ENCODE peak calls at places on chromosomes 11 and 22, in six cellular contexts. One of them, this sample, is unnamed.

GRCh38 chr11:72599325-72600117 is 74.7 kb downstream of the PDE2A start:
- DNase-seq in GM23338: peak; percentile 30
- DNase-seq in prostate gland: no peak
- DNase-seq in IMR-90: no peak
- DNase-seq in cardiac muscle cell: no peak
- DNase-seq in heart left ventricle: no peak
- DNase-seq in this sample: no peak

GRCh38 chr22:23054531-23055257 is 15.6 kb upstream of the GNAZ start:
- DNase-seq in GM23338: no peak
- DNase-seq in prostate gland: no peak
- DNase-seq in IMR-90: no peak
- DNase-seq in cardiac muscle cell: no peak
- DNase-seq in heart left ventricle: no peak
- DNase-seq in this sample: no peak

GRCh38 chr11:107592813-107593212 is 1.9 kb downstream of the ELMOD1 start:
- DNase-seq in GM23338: peak; percentile 52
- DNase-seq in prostate gland: no peak
- DNase-seq in IMR-90: no peak
- DNase-seq in cardiac muscle cell: peak; percentile 4
- DNase-seq in heart left ventricle: no peak
- DNase-seq in this sample: no peak

GRCh38 chr11:35145249-35145648 is 6.3 kb downstream of the CD44 start:
- DNase-seq in GM23338: no peak
- DNase-seq in prostate gland: no peak
- DNase-seq in IMR-90: peak; percentile 60
- DNase-seq in cardiac muscle cell: no peak
- DNase-seq in heart left ventricle: no peak
- DNase-seq in this sample: no peak

GRCh38 chr11:93740031-93740801 is 1.1 kb downstream of the TAF1D start:
- DNase-seq in GM23338: peak; percentile 70
- DNase-seq in prostate gland: no peak
- DNase-seq in IMR-90: peak; percentile 56
- DNase-seq in cardiac muscle cell: peak; percentile 46
- DNase-seq in heart left ventricle: no peak
- DNase-seq in this sample: no peak

GRCh38 chr11:61489833-61490585 is 18.5 kb upstream of the LRRC10B start:
- DNase-seq in GM23338: peak; percentile 66
- DNase-seq in prostate gland: no peak
- DNase-seq in IMR-90: peak; percentile 10
- DNase-seq in cardiac muscle cell: peak; percentile 77
- DNase-seq in heart left ventricle: no peak
- DNase-seq in this sample: no peak

GRCh38 chr11:111365722-111366559 is 13.1 kb downstream of the POU2AF1 start:
- DNase-seq in GM23338: no peak
- DNase-seq in prostate gland: no peak
- DNase-seq in IMR-90: no peak
- DNase-seq in cardiac muscle cell: no peak
- DNase-seq in heart left ventricle: no peak
- DNase-seq in this sample: no peak

GRCh38 chr11:74746868-74747267 is 1.8 kb upstream of the RNF169 start:
- DNase-seq in GM23338: no peak
- DNase-seq in prostate gland: no peak
- DNase-seq in IMR-90: no peak
- DNase-seq in cardiac muscle cell: no peak
- DNase-seq in heart left ventricle: no peak
- DNase-seq in this sample: no peak

GRCh38 chr11:76279651-76280050 is 73.3 kb upstream of the WNT11 start:
- DNase-seq in GM23338: peak; percentile 37
- DNase-seq in prostate gland: no peak
- DNase-seq in IMR-90: no peak
- DNase-seq in cardiac muscle cell: no peak
- DNase-seq in heart left ventricle: no peak
- DNase-seq in this sample: no peak

GRCh38 chr22:49972163-49973017 is 11.8 kb downstream of the PIM3 start:
- DNase-seq in GM23338: no peak
- DNase-seq in prostate gland: peak; percentile 13
- DNase-seq in IMR-90: no peak
- DNase-seq in cardiac muscle cell: no peak
- DNase-seq in heart left ventricle: peak; percentile 65
- DNase-seq in this sample: peak; percentile 32

GRCh38 chr11:31817054-31817620 is 6.0 kb upstream of the PAX6 start:
- DNase-seq in GM23338: peak; percentile 60
- DNase-seq in prostate gland: no peak
- DNase-seq in IMR-90: no peak
- DNase-seq in cardiac muscle cell: no peak
- DNase-seq in heart left ventricle: no peak
- DNase-seq in this sample: no peak

GRCh38 chr22:29607426-29607825 is 4.0 kb downstream of the NF2 start:
- DNase-seq in GM23338: no peak
- DNase-seq in prostate gland: no peak
- DNase-seq in IMR-90: no peak
- DNase-seq in cardiac muscle cell: peak; percentile 36
- DNase-seq in heart left ventricle: no peak
- DNase-seq in this sample: no peak

GRCh38 chr22:29603358-29604191 is at the start of gene NF2:
- DNase-seq in GM23338: peak; percentile 99
- DNase-seq in prostate gland: peak; percentile 99
- DNase-seq in IMR-90: peak; percentile 99
- DNase-seq in cardiac muscle cell: peak; percentile 100
- DNase-seq in heart left ventricle: peak; percentile 99
- DNase-seq in this sample: peak; percentile 97

GRCh38 chr22:29609139-29609538 is 5.7 kb downstream of the NF2 start:
- DNase-seq in GM23338: peak; percentile 52
- DNase-seq in prostate gland: no peak
- DNase-seq in IMR-90: no peak
- DNase-seq in cardiac muscle cell: no peak
- DNase-seq in heart left ventricle: no peak
- DNase-seq in this sample: no peak

GRCh38 chr22:29606320-29606719 is 2.9 kb downstream of the NF2 start:
- DNase-seq in GM23338: peak; percentile 42
- DNase-seq in prostate gland: no peak
- DNase-seq in IMR-90: no peak
- DNase-seq in cardiac muscle cell: no peak
- DNase-seq in heart left ventricle: no peak
- DNase-seq in this sample: no peak

DNA sequence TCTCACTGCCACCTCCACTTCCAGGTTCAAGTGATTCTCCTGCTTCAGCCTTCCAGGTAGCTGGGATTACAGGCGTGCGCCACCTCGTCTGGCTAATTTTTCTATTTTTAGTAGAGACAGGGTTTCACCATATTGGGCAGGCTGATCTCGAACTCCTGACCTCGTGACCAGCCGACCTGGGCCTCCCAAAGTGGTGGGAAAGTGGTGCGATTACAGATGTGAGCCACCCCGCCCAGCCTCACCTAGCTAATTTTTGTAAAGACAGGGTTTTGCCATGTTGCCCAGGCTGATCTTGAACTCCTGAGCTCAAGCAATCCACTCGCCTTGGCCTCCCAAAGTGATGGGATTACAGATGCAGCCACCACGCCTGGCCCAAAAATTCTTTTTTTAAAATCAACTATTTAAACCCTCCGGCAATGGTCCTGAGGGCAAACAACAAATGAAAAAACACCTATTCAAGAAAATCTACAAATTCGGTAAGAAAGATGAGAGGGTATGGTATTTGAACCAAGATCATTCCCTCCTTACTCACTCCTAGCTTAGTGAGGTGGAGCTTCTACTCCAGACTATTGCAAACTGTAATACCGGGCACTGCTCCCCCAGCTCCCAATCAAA is 1.9 kb downstream of the NF2 start:
- DNase-seq in GM23338: no peak
- DNase-seq in prostate gland: no peak
- DNase-seq in IMR-90: no peak
- DNase-seq in cardiac muscle cell: no peak
- DNase-seq in heart left ventricle: no peak
- DNase-seq in this sample: no peak
- H3K4me3 ChIP-seq in GM23338: no peak overlapping the region
- H3K4me3 ChIP-seq in prostate gland: no peak overlapping the region
- H3K4me3 ChIP-seq in IMR-90: peak overlapping the region; percentile 100
- H3K4me3 ChIP-seq in cardiac muscle cell: no peak overlapping the region
- H3K4me3 ChIP-seq in heart left ventricle: peak overlapping the region; percentile 96
- H3K4me3 ChIP-seq in this sample: peak overlapping the region; percentile 92

GRCh38 chr11:2928605-2929510 is at the start of gene PHLDA2:
- DNase-seq in GM23338: peak; percentile 69
- DNase-seq in prostate gland: no peak
- DNase-seq in IMR-90: peak; percentile 85
- DNase-seq in cardiac muscle cell: peak; percentile 73
- DNase-seq in heart left ventricle: peak; percentile 75
- DNase-seq in this sample: peak; percentile 75
- H3K36me3 ChIP-seq in GM23338: no peaks in the 10 kb centered on the region
- H3K36me3 ChIP-seq in prostate gland: no peaks in the 10 kb centered on the region
- H3K36me3 ChIP-seq in IMR-90: no peaks in the 10 kb centered on the region
- H3K36me3 ChIP-seq in cardiac muscle cell: no peaks in the 10 kb centered on the region
- H3K36me3 ChIP-seq in heart left ventricle: no peaks in the 10 kb centered on the region
- H3K36me3 ChIP-seq in this sample: no peaks in the 10 kb centered on the region

DNA sequence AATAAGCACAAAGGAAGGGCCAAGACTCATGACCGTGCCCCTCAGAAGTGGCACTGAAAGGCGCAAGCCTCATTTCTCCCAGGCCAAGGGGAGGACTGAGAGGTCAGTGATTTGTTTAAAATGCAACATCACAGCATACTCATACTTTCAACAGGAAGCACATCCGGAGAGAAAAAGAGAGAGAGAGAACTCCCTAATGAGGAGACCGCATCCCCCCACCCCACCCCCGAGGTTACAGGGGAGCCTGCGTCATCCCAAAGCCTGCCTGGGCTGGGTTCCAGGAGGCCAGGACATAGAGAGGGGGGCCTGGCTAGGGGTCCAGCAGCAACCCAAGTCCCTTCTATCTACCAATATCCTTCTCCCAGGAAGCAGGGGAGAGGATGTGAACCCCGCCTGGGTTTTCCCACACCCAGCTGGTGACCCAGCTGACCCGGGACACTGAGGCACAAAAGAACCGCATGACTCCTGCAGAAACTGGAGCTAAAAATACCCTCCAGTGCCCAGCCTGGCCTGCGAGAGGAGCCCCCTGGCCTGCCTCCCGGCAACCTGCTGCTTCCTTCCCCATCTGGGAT is 3.8 kb downstream of the CSNK1E start:
- DNase-seq in GM23338: no peak
- DNase-seq in prostate gland: no peak
- DNase-seq in IMR-90: peak; percentile 96
- DNase-seq in cardiac muscle cell: peak; percentile 92
- DNase-seq in heart left ventricle: peak; percentile 87
- DNase-seq in this sample: peak; percentile 20
- H3K4me3 ChIP-seq in GM23338: peak overlapping the region; percentile 96
- H3K4me3 ChIP-seq in prostate gland: peak overlapping the region; percentile 79
- H3K4me3 ChIP-seq in IMR-90: peak overlapping the region; percentile 92
- H3K4me3 ChIP-seq in cardiac muscle cell: no peak overlapping the region
- H3K4me3 ChIP-seq in heart left ventricle: peak overlapping the region; percentile 83
- H3K4me3 ChIP-seq in this sample: peak overlapping the region; percentile 20

GRCh38 chr11:113286001-113286400 is 28.4 kb upstream of the TTC12 start:
- DNase-seq in GM23338: no peak
- DNase-seq in prostate gland: no peak
- DNase-seq in IMR-90: no peak
- DNase-seq in cardiac muscle cell: no peak
- DNase-seq in heart left ventricle: no peak
- DNase-seq in this sample: no peak
- H3K36me3 ChIP-seq in GM23338: no peaks in the 10 kb centered on the region
- H3K36me3 ChIP-seq in prostate gland: no peaks in the 10 kb centered on the region
- H3K36me3 ChIP-seq in IMR-90: no peaks in the 10 kb centered on the region
- H3K36me3 ChIP-seq in cardiac muscle cell: no peaks in the 10 kb centered on the region
- H3K36me3 ChIP-seq in heart left ventricle: no peaks in the 10 kb centered on the region
- H3K36me3 ChIP-seq in this sample: no peaks in the 10 kb centered on the region

GRCh38 chr11:90774727-90775572 is 552.1 kb upstream of the CHORDC1 start:
- DNase-seq in GM23338: peak; percentile 17
- DNase-seq in prostate gland: no peak
- DNase-seq in IMR-90: no peak
- DNase-seq in cardiac muscle cell: no peak
- DNase-seq in heart left ventricle: no peak
- DNase-seq in this sample: no peak
- H3K4me3 ChIP-seq in GM23338: no peak overlapping the region
- H3K4me3 ChIP-seq in prostate gland: no peak overlapping the region
- H3K4me3 ChIP-seq in IMR-90: no peak overlapping the region
- H3K4me3 ChIP-seq in cardiac muscle cell: no peak overlapping the region
- H3K4me3 ChIP-seq in heart left ventricle: no peak overlapping the region
- H3K4me3 ChIP-seq in this sample: no peak overlapping the region

DNA sequence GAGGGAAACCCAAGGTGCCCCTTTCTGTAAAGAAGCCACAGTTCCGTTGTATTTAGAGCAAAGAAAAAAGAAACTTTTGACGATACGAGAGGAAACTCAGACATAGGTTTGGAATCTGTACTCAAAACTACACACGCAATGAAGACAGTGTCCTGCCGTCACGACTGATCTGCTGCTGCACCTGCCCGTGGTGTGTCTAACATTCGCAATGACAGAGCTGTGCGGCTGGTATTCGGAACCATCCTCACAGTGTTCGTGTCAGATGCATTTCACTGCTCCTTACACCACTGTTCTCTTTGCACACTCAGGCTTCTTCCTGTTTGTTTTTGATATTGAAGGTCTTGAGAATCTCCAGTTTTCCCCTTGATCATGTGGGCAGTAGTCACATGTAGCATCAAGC is 84.8 kb downstream of the RTL6 start:
- DNase-seq in GM23338: no peak
- DNase-seq in prostate gland: no peak
- DNase-seq in IMR-90: no peak
- DNase-seq in cardiac muscle cell: no peak
- DNase-seq in heart left ventricle: no peak
- DNase-seq in this sample: no peak
- H3K36me3 ChIP-seq in GM23338: no peaks in the 10 kb centered on the region
- H3K36me3 ChIP-seq in prostate gland: no peaks in the 10 kb centered on the region
- H3K36me3 ChIP-seq in IMR-90: no peaks in the 10 kb centered on the region
- H3K36me3 ChIP-seq in cardiac muscle cell: no peaks in the 10 kb centered on the region
- H3K36me3 ChIP-seq in heart left ventricle: no peaks in the 10 kb centered on the region
- H3K36me3 ChIP-seq in this sample: no peaks in the 10 kb centered on the region

GRCh38 chr22:46378499-46379300 is 43.2 kb downstream of the TRMU start:
- DNase-seq in GM23338: no peak
- DNase-seq in prostate gland: no peak
- DNase-seq in IMR-90: no peak
- DNase-seq in cardiac muscle cell: no peak
- DNase-seq in heart left ventricle: peak; percentile 58
- DNase-seq in this sample: no peak
- H3K4me3 ChIP-seq in GM23338: no peak overlapping the region
- H3K4me3 ChIP-seq in prostate gland: no peak overlapping the region
- H3K4me3 ChIP-seq in IMR-90: no peak overlapping the region
- H3K4me3 ChIP-seq in cardiac muscle cell: no peak overlapping the region
- H3K4me3 ChIP-seq in heart left ventricle: no peak overlapping the region
- H3K4me3 ChIP-seq in this sample: no peak overlapping the region

This sample was measured in naive thymus-derived CD4-positive, alpha-beta T cell.